ENCODE peak calls at places on chromosome 7, in seven cellular contexts. One of them, this sample, is unnamed.

GRCh38 chr7:46949270-46949931 is 632.5 kb downstream of the TNS3 start:
- DNase-seq in fibroblast of lung: no peak
- DNase-seq in hepatocyte: no peak
- DNase-seq in mesenchymal stem cell: no peak
- DNase-seq in neuronal stem cell: no peak
- DNase-seq in IMR-90: no peak
- DNase-seq in neural progenitor cell: no peak
- DNase-seq in this sample: no peak

GRCh38 chr7:56092789-56093531 is at the start of gene PHKG1:
- DNase-seq in mesenchymal stem cell: peak
- DNase-seq in IMR-90: peak
- DNase-seq in neuronal stem cell: no peak
- DNase-seq in hepatocyte: no peak
- DNase-seq in fibroblast of lung: peak
- DNase-seq in neural progenitor cell: no peak
- DNase-seq in this sample: peak

GRCh38 chr7:79386688-79387422 is 66.6 kb downstream of the MAGI2 start:
- DNase-seq in neural progenitor cell: no peak
- DNase-seq in mesenchymal stem cell: peak
- DNase-seq in fibroblast of lung: peak
- DNase-seq in hepatocyte: no peak
- DNase-seq in IMR-90: peak
- DNase-seq in neuronal stem cell: no peak
- DNase-seq in this sample: no peak

GRCh38 chr7:1323178-1324027 is 90.7 kb downstream of the UNCX start:
- DNase-seq in neuronal stem cell: no peak
- DNase-seq in IMR-90: no peak
- DNase-seq in neural progenitor cell: peak
- DNase-seq in mesenchymal stem cell: no peak
- DNase-seq in fibroblast of lung: no peak
- DNase-seq in hepatocyte: no peak
- DNase-seq in this sample: no peak

GRCh38 chr7:10474048-10474447 is 499.6 kb upstream of the PHF14 start:
- DNase-seq in hepatocyte: no peak
- DNase-seq in neuronal stem cell: no peak
- DNase-seq in neural progenitor cell: no peak
- DNase-seq in mesenchymal stem cell: peak
- DNase-seq in IMR-90: no peak
- DNase-seq in fibroblast of lung: peak
- DNase-seq in this sample: no peak

GRCh38 chr7:156895024-156895780 is 2.2 kb upstream of the LMBR1 start:
- DNase-seq in neural progenitor cell: no peak
- DNase-seq in neuronal stem cell: no peak
- DNase-seq in hepatocyte: no peak
- DNase-seq in fibroblast of lung: no peak
- DNase-seq in IMR-90: no peak
- DNase-seq in mesenchymal stem cell: no peak
- DNase-seq in this sample: no peak

GRCh38 chr7:82755705-82756551 is 312.4 kb upstream of the CACNA2D1 start:
- DNase-seq in hepatocyte: no peak
- DNase-seq in neural progenitor cell: no peak
- DNase-seq in neuronal stem cell: no peak
- DNase-seq in IMR-90: peak
- DNase-seq in mesenchymal stem cell: peak
- DNase-seq in fibroblast of lung: peak
- DNase-seq in this sample: peak

GRCh38 chr7:27774717-27775328 is 34.9 kb downstream of the TAX1BP1 start:
- DNase-seq in neural progenitor cell: peak
- DNase-seq in fibroblast of lung: peak
- DNase-seq in hepatocyte: peak
- DNase-seq in neuronal stem cell: peak
- DNase-seq in mesenchymal stem cell: peak
- DNase-seq in IMR-90: peak
- DNase-seq in this sample: peak

GRCh38 chr7:112898432-112899290 is 108.5 kb upstream of the TMEM168 start:
- DNase-seq in IMR-90: peak
- DNase-seq in neuronal stem cell: peak
- DNase-seq in fibroblast of lung: peak
- DNase-seq in hepatocyte: peak
- DNase-seq in neural progenitor cell: peak
- DNase-seq in mesenchymal stem cell: peak
- DNase-seq in this sample: peak

GRCh38 chr7:150368884-150369739 is 490 bp downstream of the REPIN1 start:
- DNase-seq in neuronal stem cell: peak
- DNase-seq in fibroblast of lung: peak
- DNase-seq in IMR-90: peak
- DNase-seq in mesenchymal stem cell: peak
- DNase-seq in hepatocyte: peak
- DNase-seq in neural progenitor cell: peak
- DNase-seq in this sample: peak

GRCh38 chr7:75957021-75957736 is 37.2 kb downstream of the TMEM120A start:
- DNase-seq in mesenchymal stem cell: no peak
- DNase-seq in neural progenitor cell: peak
- DNase-seq in fibroblast of lung: peak
- DNase-seq in hepatocyte: peak
- DNase-seq in neuronal stem cell: no peak
- DNase-seq in IMR-90: no peak
- DNase-seq in this sample: peak

GRCh38 chr7:104983620-104984539 is 30.1 kb upstream of the KMT2E start:
- DNase-seq in IMR-90: peak
- DNase-seq in fibroblast of lung: peak
- DNase-seq in neural progenitor cell: peak
- DNase-seq in neuronal stem cell: peak
- DNase-seq in hepatocyte: peak
- DNase-seq in mesenchymal stem cell: peak
- DNase-seq in this sample: peak

GRCh38 chr7:132997505-132997904 is 84.4 kb downstream of the CHCHD3 start:
- DNase-seq in neuronal stem cell: no peak
- DNase-seq in hepatocyte: no peak
- DNase-seq in fibroblast of lung: no peak
- DNase-seq in mesenchymal stem cell: no peak
- DNase-seq in IMR-90: no peak
- DNase-seq in neural progenitor cell: no peak
- DNase-seq in this sample: no peak

GRCh38 chr7:56033671-56034432 is 17.4 kb downstream of the PSPH start:
- DNase-seq in fibroblast of lung: peak
- DNase-seq in IMR-90: peak
- DNase-seq in hepatocyte: peak
- DNase-seq in neuronal stem cell: peak
- DNase-seq in mesenchymal stem cell: peak
- DNase-seq in neural progenitor cell: peak
- DNase-seq in this sample: peak

GRCh38 chr7:76515999-76516443 is 5.7 kb downstream of the UPK3B start:
- DNase-seq in IMR-90: peak
- DNase-seq in mesenchymal stem cell: no peak
- DNase-seq in hepatocyte: no peak
- DNase-seq in neural progenitor cell: no peak
- DNase-seq in neuronal stem cell: no peak
- DNase-seq in fibroblast of lung: peak
- DNase-seq in this sample: no peak

GRCh38 chr7:92621641-92622429 is 31.6 kb upstream of the FAM133B start:
- DNase-seq in mesenchymal stem cell: peak
- DNase-seq in hepatocyte: no peak
- DNase-seq in neural progenitor cell: no peak
- DNase-seq in fibroblast of lung: peak
- DNase-seq in IMR-90: no peak
- DNase-seq in neuronal stem cell: no peak
- DNase-seq in this sample: no peak

GRCh38 chr7:30659312-30659711 is 22.9 kb downstream of the CRHR2 start:
- DNase-seq in IMR-90: peak
- DNase-seq in mesenchymal stem cell: no peak
- DNase-seq in hepatocyte: no peak
- DNase-seq in neuronal stem cell: no peak
- DNase-seq in fibroblast of lung: peak
- DNase-seq in neural progenitor cell: no peak
- DNase-seq in this sample: no peak

GRCh38 chr7:112945046-112945445 is 141.6 kb downstream of the GPR85 start:
- DNase-seq in neuronal stem cell: no peak
- DNase-seq in IMR-90: peak
- DNase-seq in fibroblast of lung: peak
- DNase-seq in mesenchymal stem cell: no peak
- DNase-seq in hepatocyte: no peak
- DNase-seq in neural progenitor cell: no peak
- DNase-seq in this sample: no peak

GRCh38 chr7:154867068-154867467 is 135.9 kb downstream of the PAXIP1 start:
- DNase-seq in fibroblast of lung: no peak
- DNase-seq in hepatocyte: no peak
- DNase-seq in neuronal stem cell: no peak
- DNase-seq in mesenchymal stem cell: peak
- DNase-seq in neural progenitor cell: no peak
- DNase-seq in IMR-90: no peak
- DNase-seq in this sample: no peak

GRCh38 chr7:45013465-45013967 is 13.5 kb downstream of the CCM2 start:
- DNase-seq in mesenchymal stem cell: no peak
- DNase-seq in hepatocyte: no peak
- DNase-seq in neural progenitor cell: no peak
- DNase-seq in fibroblast of lung: no peak
- DNase-seq in neuronal stem cell: no peak
- DNase-seq in IMR-90: no peak
- DNase-seq in this sample: no peak

GRCh38 chr7:100466830-100467605 is 3.0 kb upstream of the SPACDR start:
- DNase-seq in neural progenitor cell: no peak
- DNase-seq in hepatocyte: no peak
- DNase-seq in IMR-90: no peak
- DNase-seq in fibroblast of lung: no peak
- DNase-seq in neuronal stem cell: no peak
- DNase-seq in mesenchymal stem cell: no peak
- DNase-seq in this sample: no peak
- H3K4me2 ChIP-seq in neural progenitor cell: no peak
- H3K4me2 ChIP-seq in hepatocyte: no peak
- H3K4me2 ChIP-seq in IMR-90: no peak
- H3K4me2 ChIP-seq in fibroblast of lung: no peak
- H3K4me2 ChIP-seq in neuronal stem cell: no peak
- H3K4me2 ChIP-seq in mesenchymal stem cell: no peak
- H3K4me2 ChIP-seq in this sample: no peak

GRCh38 chr7:36430881-36431280 is 41.2 kb downstream of the ANLN start:
- DNase-seq in neural progenitor cell: no peak
- DNase-seq in mesenchymal stem cell: no peak
- DNase-seq in hepatocyte: no peak
- DNase-seq in fibroblast of lung: peak
- DNase-seq in IMR-90: no peak
- DNase-seq in neuronal stem cell: no peak
- DNase-seq in this sample: peak
- H3K4me3 ChIP-seq in neural progenitor cell: no peak
- H3K4me3 ChIP-seq in mesenchymal stem cell: no peak
- H3K4me3 ChIP-seq in hepatocyte: no peak
- H3K4me3 ChIP-seq in fibroblast of lung: no peak
- H3K4me3 ChIP-seq in IMR-90: no peak
- H3K4me3 ChIP-seq in neuronal stem cell: no peak
- H3K4me3 ChIP-seq in this sample: no peak

GRCh38 chr7:129343099-129343700 is 91.0 kb upstream of the STRIP2 start:
- DNase-seq in neuronal stem cell: no peak
- DNase-seq in IMR-90: peak
- DNase-seq in neural progenitor cell: peak
- DNase-seq in hepatocyte: peak
- DNase-seq in fibroblast of lung: peak
- DNase-seq in mesenchymal stem cell: peak
- DNase-seq in this sample: peak

GRCh38 chr7:129341838-129342806 is 92.1 kb upstream of the STRIP2 start:
- DNase-seq in hepatocyte: peak
- DNase-seq in mesenchymal stem cell: no peak
- DNase-seq in neuronal stem cell: no peak
- DNase-seq in fibroblast of lung: no peak
- DNase-seq in IMR-90: no peak
- DNase-seq in neural progenitor cell: no peak
- DNase-seq in this sample: no peak

GRCh38 chr7:129338450-129338849 is 95.8 kb upstream of the STRIP2 start:
- DNase-seq in hepatocyte: no peak
- DNase-seq in fibroblast of lung: no peak
- DNase-seq in mesenchymal stem cell: no peak
- DNase-seq in neuronal stem cell: no peak
- DNase-seq in neural progenitor cell: no peak
- DNase-seq in IMR-90: no peak
- DNase-seq in this sample: peak

DNA sequence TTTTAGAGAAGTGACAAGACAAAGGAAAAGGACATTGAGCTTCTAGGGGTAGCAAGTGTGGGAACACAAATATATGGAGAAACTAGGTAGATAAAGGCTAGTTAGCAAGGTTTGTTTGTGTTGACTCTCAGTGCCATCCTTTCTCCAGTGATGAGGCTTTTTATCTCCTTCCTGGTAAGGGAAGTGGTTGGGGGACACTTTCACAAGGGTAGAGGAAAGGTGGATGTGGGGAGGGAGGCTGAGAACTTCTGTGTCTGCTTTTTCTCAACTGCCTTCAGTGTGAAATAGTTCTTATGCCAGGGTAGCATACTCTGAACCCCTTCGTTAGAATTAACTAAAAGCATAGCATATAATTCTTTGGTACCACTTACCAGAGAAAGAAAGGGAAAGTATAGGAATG is 93.0 kb upstream of the STRIP2 start:
- DNase-seq in neuronal stem cell: no peak
- DNase-seq in mesenchymal stem cell: no peak
- DNase-seq in IMR-90: no peak
- DNase-seq in neural progenitor cell: no peak
- DNase-seq in hepatocyte: no peak
- DNase-seq in fibroblast of lung: no peak
- DNase-seq in this sample: no peak
- H3K4me2 ChIP-seq in neuronal stem cell: no peak
- H3K4me2 ChIP-seq in mesenchymal stem cell: no peak
- H3K4me2 ChIP-seq in IMR-90: no peak
- H3K4me2 ChIP-seq in neural progenitor cell: no peak
- H3K4me2 ChIP-seq in hepatocyte: peak
- H3K4me2 ChIP-seq in fibroblast of lung: no peak
- H3K4me2 ChIP-seq in this sample: no peak

GRCh38 chr7:159031135-159031701 is 113.4 kb downstream of the VIPR2 start:
- DNase-seq in fibroblast of lung: no peak
- DNase-seq in neural progenitor cell: peak
- DNase-seq in mesenchymal stem cell: no peak
- DNase-seq in hepatocyte: no peak
- DNase-seq in IMR-90: no peak
- DNase-seq in neuronal stem cell: no peak
- DNase-seq in this sample: peak
- H3K4me3 ChIP-seq in fibroblast of lung: no peak
- H3K4me3 ChIP-seq in neural progenitor cell: peak
- H3K4me3 ChIP-seq in mesenchymal stem cell: peak
- H3K4me3 ChIP-seq in hepatocyte: peak
- H3K4me3 ChIP-seq in IMR-90: no peak
- H3K4me3 ChIP-seq in neuronal stem cell: no peak
- H3K4me3 ChIP-seq in this sample: peak

DNA sequence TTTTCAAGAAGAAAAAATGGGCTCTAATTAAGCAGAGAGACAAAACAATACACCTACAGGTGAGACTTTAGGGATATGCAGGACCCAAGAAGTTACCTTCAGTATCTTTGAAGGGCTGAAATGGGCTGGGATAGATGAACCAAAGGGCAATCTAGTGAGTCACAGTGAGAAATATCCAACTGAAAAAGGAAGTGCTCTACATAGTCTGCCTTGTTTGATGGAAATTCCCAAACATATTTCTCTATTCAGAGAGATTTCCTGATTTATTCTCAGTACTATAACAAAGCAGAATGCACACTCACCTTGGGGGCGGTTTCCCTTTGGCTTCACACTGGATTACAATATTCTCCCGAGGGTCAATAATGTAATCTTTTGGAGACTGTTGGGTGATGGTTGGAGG is 104.1 kb upstream of the LAMB4 start:
- DNase-seq in hepatocyte: no peak
- DNase-seq in fibroblast of lung: peak
- DNase-seq in neuronal stem cell: no peak
- DNase-seq in mesenchymal stem cell: no peak
- DNase-seq in IMR-90: peak
- DNase-seq in neural progenitor cell: no peak
- DNase-seq in this sample: peak
- H3K4me2 ChIP-seq in hepatocyte: peak
- H3K4me2 ChIP-seq in fibroblast of lung: no peak
- H3K4me2 ChIP-seq in neuronal stem cell: no peak
- H3K4me2 ChIP-seq in mesenchymal stem cell: no peak
- H3K4me2 ChIP-seq in IMR-90: no peak
- H3K4me2 ChIP-seq in neural progenitor cell: no peak
- H3K4me2 ChIP-seq in this sample: no peak